ENCODE peak calls at places on chromosome 10, in nine cellular contexts. X is AG08395; P is lung; Y is stimulated activated CD4-positive, alpha-beta T cell treated with anti-CD3 and anti-CD28 coated beads, Interleukin-2, amount 100 ng/mL, for 48 hours; A is left cardiac atrium; M is fibroblast of pulmonary artery; E is Daoy; F is T-cell; S is fibroblast of lung. Q is an unnamed sample.

GRCh38 chr10:65394898-65395297 is 1530.9 kb upstream of the LRRTM3 start:
- DNase-seq in X (no peak), P (no peak), Y (no peak), A (no peak), M (peak; percentile 47), E (no peak), F (no peak), S (peak; percentile 67), Q (no peak)

GRCh38 chr10:23399701-23400144 is 39.2 kb upstream of the OTUD1 start:
- DNase-seq in X (no peak), P (peak; percentile 38), Y (no peak), A (peak; percentile 43), M (peak; percentile 87), E (peak; percentile 22), F (no peak), S (peak; percentile 85), Q (no peak)

GRCh38 chr10:1149793-1150637 is 93.8 kb downstream of the WDR37 start:
- DNase-seq in X (no peak), P (no peak), Y (no peak), A (peak; percentile 53), M (peak; percentile 54), E (no peak), F (no peak), S (no peak), Q (no peak)

GRCh38 chr10:110455440-110455839 is 42.3 kb upstream of the DUSP5 start:
- DNase-seq in X (no peak), P (no peak), Y (no peak), A (no peak), M (no peak), E (no peak), F (no peak), S (no peak), Q (no peak)

GRCh38 chr10:12388671-12389070 is 39.3 kb downstream of the CAMK1D start:
- DNase-seq in X (no peak), P (no peak), Y (no peak), A (no peak), M (no peak), E (no peak), F (no peak), S (no peak), Q (no peak)

GRCh38 chr10:5840314-5841307 is 27.4 kb upstream of the GDI2 start:
- DNase-seq in X (no peak), P (no peak), Y (no peak), A (peak; percentile 49), M (peak; percentile 38), E (peak; percentile 48), F (no peak), S (peak; percentile 25), Q (no peak)

GRCh38 chr10:95451568-95452524 is 109.3 kb downstream of the SORBS1 start:
- DNase-seq in X (no peak), P (no peak), Y (no peak), A (no peak), M (no peak), E (no peak), F (no peak), S (peak; percentile 81), Q (no peak)

GRCh38 chr10:10293431-10293830 is 724.2 kb upstream of the CELF2 start:
- DNase-seq in X (no peak), P (no peak), Y (no peak), A (peak; percentile 26), M (peak; percentile 59), E (no peak), F (no peak), S (no peak), Q (no peak)

GRCh38 chr10:5809541-5810154 is 3.6 kb downstream of the GDI2 start:
- DNase-seq in X (no peak), P (no peak), Y (no peak), A (no peak), M (no peak), E (no peak), F (no peak), S (no peak), Q (no peak)

GRCh38 chr10:43196981-43197833 is 59.0 kb downstream of the CSGALNACT2 start:
- DNase-seq in X (no peak), P (peak; percentile 27), Y (no peak), A (no peak), M (no peak), E (no peak), F (no peak), S (no peak), Q (no peak)

GRCh38 chr10:97412891-97413304 is 11.8 kb upstream of the RRP12 start:
- DNase-seq in X (no peak), P (no peak), Y (no peak), A (no peak), M (no peak), E (no peak), F (no peak), S (peak; percentile 15), Q (no peak)

GRCh38 chr10:13346912-13347234 is 1.2 kb downstream of the SEPHS1 start:
- DNase-seq in X (no peak), P (no peak), Y (no peak), A (no peak), M (no peak), E (no peak), F (no peak), S (peak; percentile 2), Q (no peak)

GRCh38 chr10:102631525-102632393 is 12.5 kb upstream of the TRIM8 start:
- DNase-seq in X (no peak), P (no peak), Y (no peak), A (peak; percentile 20), M (no peak), E (no peak), F (no peak), S (no peak), Q (no peak)

GRCh38 chr10:44393051-44393630 is 8.2 kb upstream of the CXCL12 start:
- DNase-seq in X (no peak), P (no peak), Y (no peak), A (no peak), M (no peak), E (no peak), F (no peak), S (no peak), Q (no peak)

GRCh38 chr10:28633750-28634149 is 43.6 kb upstream of the BAMBI start:
- DNase-seq in X (no peak), P (no peak), Y (no peak), A (no peak), M (no peak), E (peak; percentile 63), F (no peak), S (peak; percentile 51), Q (no peak)

Q was measured in effector CD8-positive, alpha-beta T cell.